ENCODE peak calls at places on chromosomes 5 and 9, in nine cellular contexts. N is T-helper 1 cell; K is upper lobe of left lung; Q is stimulated activated CD8-positive, alpha-beta memory T cell treated with anti-CD3 and anti-CD28 coated beads, Interleukin-2, amount 100 ng/mL, for 48 hours; H is SHP77; W is cardiac fibroblast; P is stimulated activated naive CD8-positive, alpha-beta T cell treated with anti-CD3 and anti-CD28 coated beads, Interleukin-15, Interleukin-2, amounts not matched to agents 100 U/mL and 50 U/mL, for 24 hours; M is mucosa of descending colon; I is activated CD4-positive, alpha-beta T cell treated with anti-CD3 and anti-CD28 coated beads for 48 hours. S is an unnamed sample.

GRCh38 chr9:78131969-78132687 is 100.5 kb upstream of the GNAQ start:
- DNase-seq in H (no peak), P (no peak), N (no peak), W (peak; percentile 33), K (no peak), M (no peak), Q (no peak), I (no peak), S (no peak)

GRCh38 chr5:167951121-167951520 is 340.3 kb upstream of the WWC1 start:
- DNase-seq in I (no peak), P (no peak), H (no peak), N (no peak), M (no peak), W (no peak), K (no peak), Q (no peak), S (no peak)

GRCh38 chr9:37198034-37198718 is 77.8 kb downstream of the ZCCHC7 start:
- DNase-seq in K (no peak), Q (no peak), P (no peak), H (no peak), N (no peak), W (peak; percentile 9), I (no peak), M (no peak), S (no peak)

GRCh38 chr5:149367249-149367971 is 9.6 kb downstream of the PCYOX1L start:
- DNase-seq in Q (peak; percentile 22), I (peak; percentile 71), N (peak; percentile 45), W (peak; percentile 79), P (peak; percentile 61), M (peak; percentile 56), H (peak; percentile 80), K (no peak), S (peak; percentile 51)

GRCh38 chr5:128464596-128464995 is 73.4 kb downstream of the FBN2 start:
- DNase-seq in P (no peak), I (no peak), H (no peak), Q (no peak), K (peak; percentile 42), N (no peak), W (no peak), M (no peak), S (no peak)

GRCh38 chr5:79416499-79416898 is 97.4 kb downstream of the HOMER1 start:
- DNase-seq in W (no peak), I (no peak), P (no peak), K (no peak), N (no peak), Q (no peak), H (no peak), M (no peak), S (no peak)

GRCh38 chr5:177445052-177446016 is 1.3 kb upstream of the PRR7 start:
- DNase-seq in H (no peak), W (no peak), Q (no peak), I (peak; percentile 36), M (no peak), K (no peak), N (no peak), P (peak; percentile 8), S (peak; percentile 60)

GRCh38 chr5:29885595-29885994 is 1307.9 kb upstream of the CDH6 start:
- DNase-seq in I (no peak), K (no peak), P (no peak), N (no peak), Q (no peak), M (no peak), W (no peak), H (no peak), S (no peak)

GRCh38 chr5:6719417-6719816 is 6.2 kb downstream of the TENT4A start:
- DNase-seq in M (no peak), N (no peak), P (no peak), Q (no peak), K (no peak), W (no peak), I (no peak), H (no peak), S (no peak)

GRCh38 chr5:135323227-135323626 is 75.8 kb downstream of the MACROH2A1 start:
- DNase-seq in Q (no peak), H (no peak), P (no peak), W (no peak), I (no peak), N (no peak), M (no peak), K (no peak), S (no peak)

GRCh38 chr5:155193018-155193417 is 179.5 kb downstream of the KIF4B start:
- DNase-seq in K (no peak), W (no peak), H (no peak), N (no peak), P (no peak), I (no peak), M (no peak), Q (no peak), S (no peak)

GRCh38 chr9:128727626-128728248 is 3.8 kb upstream of the ZDHHC12 start:
- DNase-seq in Q (no peak), P (no peak), M (no peak), I (no peak), H (no peak), K (no peak), W (no peak), N (no peak), S (no peak)

GRCh38 chr9:105441761-105442160 is 6.1 kb upstream of the FSD1L start:
- DNase-seq in I (no peak), W (peak; percentile 24), N (no peak), Q (no peak), K (no peak), M (no peak), P (no peak), H (no peak), S (no peak)

GRCh38 chr9:27622688-27623340 is 49.5 kb upstream of the C9orf72 start:
- DNase-seq in K (no peak), I (no peak), W (no peak), H (no peak), M (no peak), Q (no peak), N (no peak), P (no peak), S (no peak)

GRCh38 chr5:51279983-51280382 is 103.3 kb upstream of the ISL1 start:
- DNase-seq in N (no peak), I (no peak), W (no peak), M (no peak), P (no peak), K (no peak), Q (no peak), H (peak; percentile 21), S (no peak)

GRCh38 chr9:109162652-109163051 is 4.4 kb downstream of the FRRS1L start:
- DNase-seq in K (no peak), W (no peak), M (no peak), H (no peak), P (no peak), N (no peak), Q (no peak), I (no peak), S (no peak)

GRCh38 chr5:76953551-76954382 is 922 bp downstream of the CRHBP start:
- DNase-seq in H (no peak), I (no peak), Q (no peak), N (no peak), M (no peak), P (no peak), W (peak; percentile 51), K (peak; percentile 83), S (no peak)

GRCh38 chr9:82247318-82247717 is 258.7 kb downstream of the SPATA31D1 start:
- DNase-seq in N (no peak), H (no peak), Q (no peak), K (no peak), M (no peak), P (no peak), W (no peak), I (no peak), S (no peak)

GRCh38 chr9:84969736-84970135 is 300.2 kb downstream of the NTRK2 start:
- DNase-seq in I (no peak), H (no peak), N (no peak), K (no peak), W (no peak), P (no peak), Q (no peak), M (no peak), S (no peak)